ENCODE peak calls at places on chromosomes 6 and 20, in nine cellular contexts. Y is mesendoderm, O is NCI-H345, X is left cardiac atrium, Q is fibroblast of the conjunctiva, N is hepatocyte, M is GM23248, I is right cardiac atrium, J is Calu3. E is an unnamed sample.

GRCh38 chr20:63833776-63834544 is 2.9 kb upstream of the ZBTB46 start:
- DNase-seq in Y (no peak), O (no peak), X (no peak), Q (no peak), N (no peak), M (no peak), I (no peak), J (no peak), E (no peak)

GRCh38 chr20:16528078-16528477 is 45.2 kb downstream of the KIF16B start:
- DNase-seq in Y (peak; percentile 50), O (peak; percentile 74), X (no peak), Q (peak; percentile 61), N (peak; percentile 84), M (peak; percentile 83), I (no peak), J (peak; percentile 25), E (no peak)

GRCh38 chr20:16001286-16001685 is 572.0 kb downstream of the KIF16B start:
- DNase-seq in Y (no peak), O (no peak), X (no peak), Q (peak; percentile 8), N (no peak), M (peak; percentile 9), I (no peak), J (no peak), E (no peak)

GRCh38 chr6:46491789-46492547 is 719 bp upstream of the RCAN2 start:
- DNase-seq in Y (peak; percentile 67), O (peak; percentile 64), X (peak; percentile 58), Q (no peak), N (peak; percentile 65), M (peak; percentile 71), I (peak; percentile 87), J (peak; percentile 75), E (peak; percentile 86)

GRCh38 chr6:81241717-81242116 is 510.8 kb downstream of the TENT5A start:
- DNase-seq in Y (peak; percentile 33), O (no peak), X (no peak), Q (peak; percentile 41), N (peak; percentile 70), M (peak; percentile 65), I (no peak), J (no peak), E (no peak)

GRCh38 chr6:90241229-90241873 is 55.3 kb downstream of the BACH2 start:
- DNase-seq in Y (peak; percentile 40), O (peak; percentile 38), X (no peak), Q (no peak), N (no peak), M (no peak), I (no peak), J (no peak), E (peak; percentile 53)

GRCh38 chr6:45930419-45931059 is 85.1 kb downstream of the CLIC5 start:
- DNase-seq in Y (peak; percentile 72), O (peak; percentile 35), X (peak; percentile 73), Q (peak; percentile 47), N (peak; percentile 82), M (peak; percentile 67), I (peak; percentile 82), J (peak; percentile 75), E (peak; percentile 89)

GRCh38 chr6:111642463-111643158 is 36.9 kb upstream of the TRAF3IP2 start:
- DNase-seq in Y (peak; percentile 79), O (peak; percentile 40), X (peak; percentile 64), Q (peak; percentile 75), N (peak; percentile 74), M (peak; percentile 79), I (peak; percentile 81), J (peak; percentile 73), E (peak; percentile 90)

GRCh38 chr6:72321741-72322140 is 300.1 kb upstream of the KCNQ5 start:
- DNase-seq in Y (no peak), O (no peak), X (no peak), Q (peak; percentile 12), N (no peak), M (peak; percentile 65), I (no peak), J (no peak), E (no peak)

GRCh38 chr6:31898200-31899011 is 908 bp upstream of the EHMT2 start:
- DNase-seq in Y (peak; percentile 76), O (peak; percentile 66), X (no peak), Q (no peak), N (peak; percentile 69), M (peak; percentile 71), I (peak; percentile 54), J (peak; percentile 45), E (peak; percentile 66)

E was measured in endodermal cell.